ENCODE peak calls at places on chromosomes 12 and 14, in nine cellular contexts. G is PC-9, L is stomach, S is mucosa of descending colon, A is colonic mucosa, I is left ventricle myocardium inferior, O is cardiac muscle cell, N is heart right ventricle, H is IMR-90. P is an unnamed sample. For H3K4me1, the result is how much of the 10 kb centered on the place peaks cover.

GRCh38 chr14:71231521-71232393 is 324.5 kb downstream of the PCNX1 start:
- DNase-seq in G (no peak), L (no peak), S (no peak), A (no peak), I (no peak), O (no peak), N (no peak), H (no peak), P (no peak)

GRCh38 chr12:42421844-42422779 is 96.1 kb downstream of the PPHLN1 start:
- DNase-seq in G (no peak), L (no peak), S (no peak), A (no peak), I (no peak), O (no peak), N (peak), H (peak), P (no peak)

GRCh38 chr12:100215209-100215608 is 14.6 kb downstream of the ACTR6 start:
- DNase-seq in G (no peak), L (no peak), S (no peak), A (no peak), I (no peak), O (no peak), N (no peak), H (no peak), P (no peak)

GRCh38 chr12:4379410-4379809 is at the start of gene FGF23:
- DNase-seq in G (no peak), L (no peak), S (no peak), A (no peak), I (no peak), O (peak), N (peak), H (peak), P (no peak)

GRCh38 chr12:79689477-79690155 is 1.1 kb downstream of the PAWR start:
- DNase-seq in G (peak), L (peak), S (peak), A (peak), I (peak), O (peak), N (peak), H (peak), P (peak)

GRCh38 chr12:68175566-68176033 is 16.1 kb upstream of the IFNG start:
- DNase-seq in G (no peak), L (no peak), S (no peak), A (no peak), I (no peak), O (no peak), N (no peak), H (no peak), P (no peak)

GRCh38 chr14:63632932-63633514 is 8.6 kb downstream of the WDR89 start:
- DNase-seq in G (peak), L (no peak), S (no peak), A (no peak), I (no peak), O (no peak), N (no peak), H (peak), P (no peak)

GRCh38 chr14:26917086-26917485 is 319.3 kb upstream of the NOVA1 start:
- DNase-seq in G (no peak), L (no peak), S (no peak), A (no peak), I (no peak), O (peak), N (peak), H (peak), P (no peak)

GRCh38 chr12:53300187-53300586 is 692 bp downstream of the MYG1 start:
- DNase-seq in G (no peak), L (no peak), S (no peak), A (no peak), I (no peak), O (peak), N (no peak), H (peak), P (no peak)

GRCh38 chr12:117034691-117035090 is 64.5 kb downstream of the TESC start:
- DNase-seq in G (no peak), L (no peak), S (no peak), A (no peak), I (no peak), O (no peak), N (no peak), H (no peak), P (no peak)

GRCh38 chr12:52655720-52656124 is 3.7 kb upstream of the KRT2 start:
- DNase-seq in G (peak), L (peak), S (no peak), A (no peak), I (no peak), O (no peak), N (no peak), H (no peak), P (no peak)

GRCh38 chr12:7242176-7243101 is 53.0 kb downstream of the PEX5 start:
- DNase-seq in G (no peak), L (no peak), S (no peak), A (no peak), I (no peak), O (no peak), N (no peak), H (no peak), P (no peak)

GRCh38 chr12:14393736-14394135 is 28.3 kb downstream of the ATF7IP start:
- DNase-seq in G (no peak), L (no peak), S (no peak), A (no peak), I (no peak), O (no peak), N (no peak), H (peak), P (no peak)
- H3K4me1 ChIP-seq in G (under half), L (half or more), S (under half), A (under half), I (half or more), O (under half), N (half or more), H (under half), P (under half)

GRCh38 chr14:101851183-101851582 is 89.7 kb downstream of the PPP2R5C start:
- DNase-seq in G (no peak), L (no peak), S (no peak), A (no peak), I (no peak), O (no peak), N (no peak), H (no peak), P (no peak)

GRCh38 chr14:101854366-101854765 is 92.9 kb downstream of the PPP2R5C start:
- DNase-seq in G (no peak), L (no peak), S (peak), A (no peak), I (no peak), O (no peak), N (no peak), H (peak), P (peak)

GRCh38 chr14:101851716-101852395 is 90.3 kb downstream of the PPP2R5C start:
- DNase-seq in G (no peak), L (no peak), S (no peak), A (no peak), I (no peak), O (no peak), N (no peak), H (no peak), P (no peak)

GRCh38 chr14:101853455-101854018 is 92.0 kb downstream of the PPP2R5C start:
- DNase-seq in G (no peak), L (no peak), S (no peak), A (no peak), I (no peak), O (no peak), N (no peak), H (no peak), P (peak)

DNA sequence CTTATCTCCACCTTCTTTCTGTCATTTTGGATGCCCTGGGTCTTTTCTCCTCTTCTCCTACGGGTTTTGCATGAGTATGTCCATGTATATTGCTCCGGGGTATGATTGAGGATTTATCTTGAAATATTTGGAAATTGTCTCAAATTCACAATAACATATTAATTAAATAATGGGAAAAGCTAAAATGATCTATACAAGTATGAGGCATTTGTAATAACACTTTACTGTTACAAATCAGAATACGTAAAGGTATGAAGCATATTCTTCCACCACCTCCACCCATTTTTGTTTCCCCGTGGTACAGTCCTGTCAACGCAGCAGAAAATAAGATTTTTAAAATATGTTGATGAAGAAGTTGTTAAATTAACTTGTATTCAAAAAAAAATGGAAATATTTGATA is 91.3 kb downstream of the PPP2R5C start:
- DNase-seq in G (no peak), L (no peak), S (no peak), A (no peak), I (no peak), O (no peak), N (no peak), H (no peak), P (no peak)
- H3K4me1 ChIP-seq in G (under half), L (half or more), S (under half), A (under half), I (half or more), O (under half), N (half or more), H (under half), P (under half)

DNA sequence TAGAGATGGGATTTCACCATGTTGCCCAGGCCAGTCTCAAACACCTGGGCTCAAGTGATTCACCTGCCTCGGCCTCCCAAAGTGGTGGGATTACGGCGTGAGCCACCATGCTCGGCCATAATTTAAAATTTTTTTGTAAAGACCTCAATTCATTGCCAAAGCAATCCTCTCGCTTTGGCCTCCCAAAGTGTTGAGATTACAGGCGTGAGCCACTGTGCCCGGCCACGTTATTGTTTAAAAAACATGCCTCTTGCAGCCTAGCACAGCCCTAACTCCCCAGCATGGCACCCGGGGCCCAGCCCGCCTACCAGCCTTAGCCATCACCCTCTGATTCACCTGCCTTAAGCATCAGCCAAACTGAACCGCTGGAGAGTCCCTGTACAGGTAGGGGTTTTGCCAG is 13.1 kb upstream of the RPS6KL1 start:
- DNase-seq in G (no peak), L (no peak), S (no peak), A (no peak), I (no peak), O (no peak), N (no peak), H (no peak), P (no peak)
- H3K4me1 ChIP-seq in G (under half), L (under half), S (under half), A (under half), I (half or more), O (under half), N (half or more), H (under half), P (under half)

GRCh38 chr12:124024790-124025189 is 51.8 kb downstream of the ZNF664 start:
- DNase-seq in G (peak), L (no peak), S (no peak), A (no peak), I (no peak), O (no peak), N (no peak), H (no peak), P (no peak)

GRCh38 chr12:124027753-124028559 is 54.9 kb downstream of the ZNF664 start:
- DNase-seq in G (no peak), L (no peak), S (no peak), A (no peak), I (peak), O (no peak), N (peak), H (no peak), P (no peak)

GRCh38 chr12:124026755-124027745 is 54.0 kb downstream of the ZNF664 start:
- DNase-seq in G (peak), L (no peak), S (no peak), A (no peak), I (no peak), O (no peak), N (peak), H (peak), P (no peak)

GRCh38 chr12:124024263-124024678 is 51.3 kb downstream of the ZNF664 start:
- DNase-seq in G (peak), L (no peak), S (no peak), A (no peak), I (no peak), O (no peak), N (no peak), H (no peak), P (no peak)

DNA sequence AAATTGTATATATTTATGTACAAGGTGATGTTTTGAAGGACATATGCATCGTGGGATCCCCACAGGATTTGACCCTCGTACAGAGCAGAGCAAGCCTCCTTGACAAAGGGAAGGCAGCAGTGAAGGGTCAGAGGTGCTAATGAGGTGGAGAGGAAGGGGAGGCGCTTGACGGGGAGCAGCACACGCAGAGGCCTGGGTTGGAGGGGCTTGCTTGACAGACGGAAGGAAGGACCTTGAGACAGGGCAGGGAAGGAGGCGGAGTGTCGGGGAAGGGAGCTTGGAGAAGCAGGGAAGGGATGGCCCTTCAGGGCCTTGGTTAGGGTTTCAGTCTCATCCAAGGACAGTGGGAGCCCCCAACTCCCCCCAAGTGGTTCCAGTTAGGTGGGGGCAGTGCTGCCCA is 52.6 kb downstream of the ZNF664 start:
- DNase-seq in G (no peak), L (no peak), S (no peak), A (no peak), I (no peak), O (peak), N (no peak), H (no peak), P (no peak)
- H3K4me1 ChIP-seq in G (under half), L (under half), S (under half), A (under half), I (half or more), O (under half), N (under half), H (under half), P (under half)

GRCh38 chr12:57092529-57092862 is 3.6 kb downstream of the NAB2 start:
- DNase-seq in G (no peak), L (no peak), S (no peak), A (no peak), I (no peak), O (no peak), N (no peak), H (no peak), P (no peak)
- H3K4me1 ChIP-seq in G (under half), L (half or more), S (under half), A (under half), I (half or more), O (under half), N (half or more), H (under half), P (under half)

DNA sequence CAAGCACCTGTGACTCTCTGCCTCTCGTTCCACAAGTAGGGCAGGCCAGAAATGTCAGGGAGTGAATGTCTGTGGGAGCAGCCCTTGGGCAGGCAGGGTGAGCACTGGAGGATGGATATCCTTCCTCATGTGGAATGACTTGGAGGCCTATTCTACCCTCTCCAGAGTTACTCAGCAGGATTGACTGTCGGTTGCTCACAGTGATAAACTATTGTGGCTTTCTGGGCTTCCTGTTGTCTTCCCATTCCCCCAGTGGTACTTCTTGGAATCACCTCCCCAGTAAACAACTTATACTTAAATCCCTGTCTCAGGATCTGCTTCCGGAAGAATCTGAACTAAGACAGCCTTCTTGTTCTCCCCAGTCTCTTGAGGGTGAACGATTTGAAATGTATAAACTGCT is 79.6 kb upstream of the MANSC4 start:
- DNase-seq in G (no peak), L (no peak), S (no peak), A (no peak), I (no peak), O (no peak), N (no peak), H (no peak), P (no peak)
- H3K4me1 ChIP-seq in G (under half), L (under half), S (under half), A (under half), I (under half), O (under half), N (under half), H (under half), P (under half)

GRCh38 chr12:121579190-121579791 is 1.5 kb downstream of the KDM2B start:
- DNase-seq in G (no peak), L (peak), S (peak), A (peak), I (peak), O (peak), N (no peak), H (no peak), P (peak)
- H3K4me1 ChIP-seq in G (under half), L (half or more), S (under half), A (under half), I (half or more), O (under half), N (half or more), H (under half), P (under half)

DNA sequence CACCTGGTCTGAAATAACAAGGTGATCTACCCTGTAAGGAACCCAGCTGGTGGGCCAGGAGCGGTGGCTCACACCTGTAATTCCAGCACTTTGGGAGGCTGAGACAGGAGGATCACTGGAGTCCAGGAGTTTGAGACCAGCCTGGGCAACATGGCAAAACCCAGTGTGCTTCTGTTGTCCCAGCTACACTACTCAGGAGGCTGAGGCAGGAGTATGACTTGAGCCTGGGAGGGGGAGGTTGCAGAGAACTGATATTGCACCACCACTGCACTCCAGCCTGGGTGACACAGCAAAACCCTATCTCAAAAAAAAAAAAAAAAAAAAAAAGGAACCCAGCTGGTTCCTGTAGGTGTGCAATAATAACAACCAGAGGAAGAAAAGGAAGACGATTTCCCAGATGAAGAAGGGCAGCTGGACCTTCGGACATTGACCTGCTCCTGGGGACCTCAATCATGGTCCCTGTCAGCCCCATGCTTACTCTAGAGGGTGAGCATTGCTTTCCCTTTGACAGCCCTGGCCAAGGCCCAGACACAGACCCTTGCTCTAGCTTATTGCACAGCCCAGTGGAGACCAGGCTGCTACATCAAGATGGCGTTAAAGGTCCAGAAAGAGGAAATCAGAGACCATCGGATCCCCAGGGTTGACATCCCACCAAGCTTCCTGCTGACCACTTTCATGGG is 5.4 kb downstream of the FOS start:
- DNase-seq in G (peak), L (peak), S (no peak), A (no peak), I (no peak), O (no peak), N (no peak), H (peak), P (no peak)
- H3K4me1 ChIP-seq in G (under half), L (under half), S (under half), A (under half), I (under half), O (under half), N (under half), H (under half), P (under half)

P was measured in aorta.